ENCODE peak calls at places on chromosomes 11 and 22, in four cellular contexts. A, Z, X and V are unnamed samples.

GRCh38 chr11:20596629-20597129 is 2.7 kb upstream of the SLC6A5 start:
- DNase-seq in A (no peak), X (no peak), Z (no peak), V (no peak)

GRCh38 chr11:80899381-80899780 is 1458.6 kb upstream of the TENM4 start:
- DNase-seq in A (no peak), X (no peak), Z (peak), V (no peak)

GRCh38 chr11:116199182-116199581 is 573.6 kb downstream of the BUD13 start:
- DNase-seq in A (no peak), Z (no peak), X (no peak), V (no peak)

GRCh38 chr22:19870153-19871022 is 15.7 kb upstream of the GNB1L start:
- DNase-seq in Z (no peak), A (peak), X (no peak), V (no peak)

GRCh38 chr11:9138133-9138453 is 46.7 kb upstream of the SCUBE2 start:
- DNase-seq in Z (no peak), A (no peak), X (no peak), V (no peak)

GRCh38 chr11:120752668-120753067 is 241.1 kb downstream of the GRIK4 start:
- DNase-seq in X (no peak), A (no peak), Z (no peak), V (no peak)

GRCh38 chr11:46588131-46588530 is 5.7 kb downstream of the AMBRA1 start:
- DNase-seq in Z (no peak), A (no peak), X (no peak), V (no peak)

GRCh38 chr11:26087095-26087935 is 244.6 kb upstream of the ANO3 start:
- DNase-seq in A (no peak), X (no peak), Z (no peak), V (no peak)

GRCh38 chr22:43263645-43264514 is 76.9 kb upstream of the TTLL12 start:
- DNase-seq in Z (peak), X (peak), A (peak), V (peak)

GRCh38 chr22:39144101-39144815 is 8.2 kb downstream of the CBX7 start:
- DNase-seq in Z (no peak), A (peak), X (no peak), V (peak)

GRCh38 chr11:47504910-47505309 is 48.0 kb downstream of the CELF1 start:
- DNase-seq in X (no peak), Z (no peak), A (no peak), V (no peak)

GRCh38 chr11:111269146-111269868 is 23.8 kb downstream of the POU2AF2 start:
- DNase-seq in A (no peak), X (no peak), Z (no peak), V (no peak)

GRCh38 chr11:33936745-33937612 is 45.1 kb upstream of the LMO2 start:
- DNase-seq in X (no peak), A (peak), Z (no peak), V (no peak)

GRCh38 chr11:2988996-2989395 is 3.1 kb downstream of the NAP1L4 start:
- DNase-seq in X (no peak), Z (no peak), A (no peak), V (peak)

GRCh38 chr11:72191961-72192381 is at the start of gene FOLR1:
- DNase-seq in Z (no peak), A (no peak), X (no peak), V (peak)

GRCh38 chr11:93370260-93370659 is 39.7 kb downstream of the DEUP1 start:
- DNase-seq in A (no peak), X (no peak), Z (peak), V (no peak)

GRCh38 chr11:77593883-77594282 is 4.1 kb downstream of the AQP11 start:
- DNase-seq in A (no peak), Z (no peak), X (no peak), V (no peak)

GRCh38 chr11:65064847-65065240 is 6.5 kb upstream of the NAALADL1 start:
- DNase-seq in A (no peak), Z (no peak), X (no peak), V (no peak)

GRCh38 chr11:17412488-17413180 is 24.2 kb upstream of the KCNJ11 start:
- DNase-seq in X (no peak), Z (no peak), A (no peak), V (peak)

GRCh38 chr11:44179173-44179572 is 83.7 kb downstream of the EXT2 start:
- DNase-seq in X (no peak), A (no peak), Z (no peak), V (no peak)

GRCh38 chr11:76209956-76210885 is 3.9 kb upstream of the WNT11 start:
- DNase-seq in X (no peak), A (peak), Z (peak), V (peak)

GRCh38 chr11:69398529-69399492 is 82.7 kb upstream of the LINC01488 start:
- DNase-seq in X (no peak), A (no peak), Z (peak), V (no peak)

GRCh38 chr11:126544311-126545056 is 189.0 kb downstream of the ST3GAL4 start:
- DNase-seq in A (peak), Z (no peak), X (no peak), V (no peak)

GRCh38 chr11:77176996-77177395 is 49.0 kb downstream of the MYO7A start:
- DNase-seq in Z (no peak), A (no peak), X (no peak), V (no peak)